ENCODE peak calls at places on chromosomes 13 and 19, in seven cellular contexts. R is psoas muscle, N is fibroblast of lung, M is vagina, D is fibroblast of pulmonary artery, F is NCI-H1105 treated with DMSO at 0.1 percent for 48 hours, C is K562. Z is an unnamed sample.

GRCh38 chr19:39401549-39402416 is 4.9 kb upstream of the ZFP36 start:
- DNase-seq in R (peak; percentile 76), N (peak; percentile 85), M (no peak), D (peak; percentile 70), F (no peak), C (no peak), Z (no peak)

GRCh38 chr13:52665325-52665724 is 12.7 kb downstream of the SUGT1 start:
- DNase-seq in R (no peak), N (peak; percentile 14), M (no peak), D (peak; percentile 57), F (no peak), C (peak; percentile 8), Z (peak; percentile 48)

GRCh38 chr13:30711375-30711774 is 24.0 kb upstream of the ALOX5AP start:
- DNase-seq in R (no peak), N (peak; percentile 68), M (no peak), D (peak; percentile 77), F (no peak), C (no peak), Z (no peak)

GRCh38 chr13:109200556-109200955 is 571.1 kb downstream of the MYO16 start:
- DNase-seq in R (no peak), N (no peak), M (no peak), D (no peak), F (no peak), C (no peak), Z (no peak)

GRCh38 chr19:2474232-2475017 is 1.5 kb upstream of the GADD45B start:
- DNase-seq in R (peak; percentile 93), N (peak; percentile 91), M (no peak), D (peak; percentile 89), F (peak; percentile 61), C (peak; percentile 87), Z (no peak)

GRCh38 chr13:79992111-79992510 is 348.8 kb downstream of the SPRY2 start:
- DNase-seq in R (no peak), N (no peak), M (no peak), D (peak; percentile 75), F (no peak), C (no peak), Z (no peak)

GRCh38 chr13:110649551-110649950 is 34.2 kb downstream of the NAXD start:
- DNase-seq in R (peak; percentile 25), N (no peak), M (no peak), D (no peak), F (no peak), C (no peak), Z (no peak)

GRCh38 chr19:11479470-11480080 is 1.3 kb downstream of the ELAVL3 start:
- DNase-seq in R (peak; percentile 65), N (peak; percentile 15), M (no peak), D (no peak), F (peak; percentile 20), C (peak; percentile 100), Z (peak; percentile 23)

GRCh38 chr19:46849610-46850009 is 1.0 kb downstream of the AP2S1 start:
- DNase-seq in R (no peak), N (no peak), M (no peak), D (no peak), F (no peak), C (peak; percentile 11), Z (no peak)

GRCh38 chr19:12331211-12331941 is 2.1 kb downstream of the ZNF563 start:
- DNase-seq in R (no peak), N (no peak), M (no peak), D (no peak), F (no peak), C (no peak), Z (no peak)